ENCODE peak calls at places on chromosomes 11 and 22, in four cellular contexts. One of them, this sample, is unnamed.

GRCh38 chr22:37454857-37455686 is 27.8 kb upstream of the ELFN2 start:
- DNase-seq in ovary: no peak
- DNase-seq in transverse colon: no peak
- DNase-seq in upper lobe of left lung: no peak
- DNase-seq in this sample: no peak

GRCh38 chr11:134746609-134747008 is 334.6 kb upstream of the B3GAT1 start:
- DNase-seq in upper lobe of left lung: no peak
- DNase-seq in transverse colon: no peak
- DNase-seq in ovary: no peak
- DNase-seq in this sample: no peak

GRCh38 chr22:45672564-45673481 is 1.2 kb downstream of the ATXN10 start:
- DNase-seq in ovary: no peak
- DNase-seq in upper lobe of left lung: no peak
- DNase-seq in transverse colon: no peak
- DNase-seq in this sample: no peak

GRCh38 chr11:46728659-46729040 is 9.6 kb downstream of the F2 start:
- DNase-seq in ovary: peak; percentile 17
- DNase-seq in upper lobe of left lung: no peak
- DNase-seq in transverse colon: no peak
- DNase-seq in this sample: no peak

GRCh38 chr11:130246719-130247118 is 68.0 kb downstream of the ZBTB44 start:
- DNase-seq in ovary: no peak
- DNase-seq in transverse colon: no peak
- DNase-seq in upper lobe of left lung: no peak
- DNase-seq in this sample: no peak

GRCh38 chr11:70913715-70914231 is 338.6 kb downstream of the SHANK2 start:
- DNase-seq in upper lobe of left lung: peak; percentile 52
- DNase-seq in transverse colon: peak; percentile 40
- DNase-seq in ovary: no peak
- DNase-seq in this sample: no peak

GRCh38 chr11:19767691-19768151 is 55.1 kb downstream of the NAV2 start:
- DNase-seq in transverse colon: no peak
- DNase-seq in upper lobe of left lung: no peak
- DNase-seq in ovary: no peak
- DNase-seq in this sample: no peak

GRCh38 chr11:35236667-35237003 is 97.7 kb downstream of the CD44 start:
- DNase-seq in upper lobe of left lung: no peak
- DNase-seq in transverse colon: no peak
- DNase-seq in ovary: no peak
- DNase-seq in this sample: no peak

GRCh38 chr11:130418756-130419155 is 9.7 kb downstream of the ADAMTS8 start:
- DNase-seq in transverse colon: no peak
- DNase-seq in ovary: no peak
- DNase-seq in upper lobe of left lung: peak; percentile 52
- DNase-seq in this sample: no peak

GRCh38 chr11:134559617-134559992 is 147.6 kb upstream of the B3GAT1 start:
- DNase-seq in upper lobe of left lung: no peak
- DNase-seq in transverse colon: no peak
- DNase-seq in ovary: no peak
- DNase-seq in this sample: peak; percentile 78

GRCh38 chr11:11076276-11076675 is 218.4 kb upstream of the ZBED5 start:
- DNase-seq in transverse colon: no peak
- DNase-seq in ovary: no peak
- DNase-seq in upper lobe of left lung: no peak
- DNase-seq in this sample: no peak
- TF ChIP-seq EP300 in transverse colon: no peak
- TF ChIP-seq EP300 in ovary: no peak
- TF ChIP-seq EP300 in upper lobe of left lung: no peak
- TF ChIP-seq EP300 in this sample: no peak

DNA sequence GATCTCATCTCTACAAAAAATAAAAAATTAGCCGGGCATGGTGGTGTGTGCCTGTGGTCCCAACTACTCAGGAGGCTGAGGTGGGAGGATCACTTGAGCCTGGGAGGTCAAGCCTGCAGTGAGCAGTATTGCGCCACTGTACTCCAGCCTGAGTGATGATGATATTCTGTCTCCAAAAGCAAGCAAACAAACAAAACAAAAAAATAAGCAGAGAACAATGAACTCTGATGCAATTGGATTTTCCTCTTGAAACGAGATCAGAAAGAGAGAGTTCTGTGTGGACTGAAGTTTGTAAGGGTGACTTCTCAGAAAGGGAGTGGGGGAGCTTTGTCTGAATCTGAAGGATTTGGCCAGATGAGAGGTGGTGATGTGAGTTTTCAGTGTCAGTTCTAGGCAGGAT is 6.0 kb upstream of the TMEM123 start:
- DNase-seq in ovary: no peak
- DNase-seq in transverse colon: no peak
- DNase-seq in upper lobe of left lung: no peak
- DNase-seq in this sample: no peak
- H3K27ac ChIP-seq in ovary: no peak overlapping the region
- H3K27ac ChIP-seq in transverse colon: no peak overlapping the region
- H3K27ac ChIP-seq in upper lobe of left lung: no peak overlapping the region
- H3K27ac ChIP-seq in this sample: no peak overlapping the region

DNA sequence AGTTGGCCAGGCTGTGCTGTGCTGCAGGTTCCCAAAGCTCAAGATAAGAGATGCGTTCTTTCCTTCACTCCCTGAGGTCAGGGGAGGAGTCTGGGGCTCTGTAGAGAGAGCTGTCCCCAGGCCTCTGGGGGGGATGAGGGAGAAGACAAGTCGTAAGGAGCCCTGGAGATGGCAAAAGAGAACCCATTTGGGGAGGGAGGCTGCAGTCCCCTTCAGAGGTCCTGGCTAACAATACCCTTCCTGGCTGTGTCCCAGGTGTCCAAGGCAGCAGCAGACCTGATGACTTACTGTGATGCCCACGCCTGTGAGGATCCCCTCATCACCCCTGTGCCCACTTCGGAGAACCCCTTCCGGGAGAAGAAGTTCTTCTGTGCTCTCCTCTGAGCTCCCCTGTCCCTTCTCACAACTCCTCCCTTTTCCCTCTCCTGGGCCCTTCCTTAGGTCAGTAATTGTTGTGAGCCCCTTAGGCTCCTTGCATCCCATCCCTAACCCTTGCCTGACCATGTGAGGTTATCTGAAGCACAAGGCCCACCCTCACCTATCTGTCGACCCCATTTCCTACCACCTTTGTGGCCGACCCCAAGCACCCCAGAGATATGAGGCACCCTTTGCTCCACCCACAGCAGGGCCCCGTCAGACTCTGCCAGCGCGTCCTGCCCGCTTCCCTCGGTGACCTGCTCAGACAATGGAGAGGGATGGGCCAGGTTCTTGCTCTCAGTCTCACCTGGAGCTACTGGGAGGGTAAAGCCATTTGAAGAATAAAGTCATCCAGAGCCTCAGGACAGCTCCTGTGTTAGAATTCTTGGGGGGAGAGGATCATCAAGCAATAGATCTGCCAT is 1.2 kb downstream of the GNG3 start:
- DNase-seq in transverse colon: peak; percentile 54
- DNase-seq in ovary: peak; percentile 61
- DNase-seq in upper lobe of left lung: no peak
- DNase-seq in this sample: no peak
- H3K36me3 ChIP-seq in transverse colon: no peaks in the 10 kb centered on the region
- H3K36me3 ChIP-seq in ovary: no peaks in the 10 kb centered on the region
- H3K36me3 ChIP-seq in upper lobe of left lung: peaks cover 27% of the 10 kb centered on the region
- H3K36me3 ChIP-seq in this sample: peaks cover 30% of the 10 kb centered on the region

GRCh38 chr11:13068211-13068610 is 59.1 kb downstream of the RASSF10 start:
- DNase-seq in upper lobe of left lung: no peak
- DNase-seq in transverse colon: no peak
- DNase-seq in ovary: no peak
- DNase-seq in this sample: no peak

GRCh38 chr11:13076961-13077360 is 67.8 kb downstream of the RASSF10 start:
- DNase-seq in transverse colon: no peak
- DNase-seq in ovary: no peak
- DNase-seq in upper lobe of left lung: no peak
- DNase-seq in this sample: no peak

GRCh38 chr11:13074714-13075464 is 65.8 kb downstream of the RASSF10 start:
- DNase-seq in ovary: no peak
- DNase-seq in upper lobe of left lung: no peak
- DNase-seq in transverse colon: no peak
- DNase-seq in this sample: no peak

DNA sequence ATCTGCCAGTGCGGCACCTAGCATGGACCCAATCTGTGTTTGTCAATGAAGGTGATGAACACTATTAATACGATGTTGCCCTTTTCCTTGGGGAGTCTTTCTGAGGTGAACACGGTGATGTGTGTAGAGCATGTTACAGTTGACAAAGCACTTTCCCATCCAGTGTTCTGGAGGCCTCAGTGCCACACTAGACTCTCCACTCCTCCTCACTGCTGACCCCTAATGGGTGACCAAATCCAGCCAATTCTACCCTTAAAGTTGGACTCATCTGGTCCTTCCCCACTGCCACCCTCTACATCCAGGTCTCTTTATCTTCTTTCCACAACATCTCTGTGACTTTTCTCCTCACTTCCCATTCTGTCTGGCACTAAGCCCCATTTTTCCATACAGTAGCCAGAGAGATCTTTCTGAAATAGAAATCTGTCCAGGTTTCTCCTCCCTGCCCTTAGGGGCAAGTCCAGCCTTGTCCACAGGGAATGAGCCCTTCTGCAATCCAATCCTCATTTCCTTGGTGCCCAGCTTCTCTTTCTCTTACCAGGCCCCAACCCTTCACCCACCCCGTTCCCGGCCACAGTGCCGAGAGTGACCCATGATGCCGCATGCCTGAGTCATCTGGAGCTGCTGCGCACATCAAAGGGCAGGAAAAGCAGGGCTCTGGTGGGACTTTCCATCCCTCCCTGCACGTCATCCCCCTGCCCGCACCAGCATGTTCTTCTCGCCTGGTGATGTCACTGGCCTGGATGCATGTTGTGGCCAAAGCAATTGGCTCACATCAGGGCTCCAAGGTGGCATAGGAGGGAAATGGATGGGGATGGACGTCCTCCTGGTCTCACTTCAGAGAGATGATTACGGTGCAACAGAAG is 64.2 kb downstream of the RASSF10 start:
- DNase-seq in transverse colon: no peak
- DNase-seq in ovary: no peak
- DNase-seq in upper lobe of left lung: peak; percentile 30
- DNase-seq in this sample: no peak
- TF ChIP-seq EP300 in transverse colon: no peak
- TF ChIP-seq EP300 in ovary: no peak
- TF ChIP-seq EP300 in upper lobe of left lung: no peak
- TF ChIP-seq EP300 in this sample: no peak

GRCh38 chr11:72037554-72038311 is 39.0 kb downstream of the IL18BP start:
- DNase-seq in upper lobe of left lung: no peak
- DNase-seq in ovary: no peak
- DNase-seq in transverse colon: no peak
- DNase-seq in this sample: peak; percentile 50
- H3K27ac ChIP-seq in upper lobe of left lung: peak overlapping the region; percentile 98
- H3K27ac ChIP-seq in ovary: peak overlapping the region; percentile 99
- H3K27ac ChIP-seq in transverse colon: peak overlapping the region; percentile 96
- H3K27ac ChIP-seq in this sample: peak overlapping the region; percentile 95

DNA sequence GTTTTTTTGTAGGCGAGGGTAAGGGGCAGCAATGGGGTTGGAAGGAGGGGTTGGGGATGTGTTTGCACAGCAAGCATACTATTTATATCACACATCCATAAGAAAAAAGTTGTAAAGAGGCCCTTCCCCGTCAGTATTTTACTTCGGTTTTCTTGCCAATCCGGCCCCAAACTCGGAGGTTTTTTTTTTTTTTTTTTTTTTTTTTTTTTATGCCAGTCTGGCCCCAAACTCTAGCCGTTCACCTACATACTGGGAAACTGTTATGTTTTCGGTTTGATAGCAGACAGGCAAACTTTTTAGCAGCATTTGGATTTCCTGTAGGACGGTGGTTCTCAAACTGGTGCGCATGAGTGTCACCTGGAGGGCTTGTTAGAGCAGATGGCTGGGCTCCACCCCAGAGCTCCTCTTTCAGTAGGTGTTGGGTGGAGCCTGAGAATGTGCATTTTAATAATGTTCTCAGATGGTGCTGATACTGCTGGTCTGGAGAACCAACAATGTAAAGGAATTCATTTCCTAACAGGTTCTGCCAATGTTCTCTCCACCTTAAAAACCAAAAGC is 76.5 kb upstream of the ZBED5 start:
- DNase-seq in transverse colon: peak; percentile 46
- DNase-seq in upper lobe of left lung: no peak
- DNase-seq in ovary: no peak
- DNase-seq in this sample: no peak
- H3K36me3 ChIP-seq in transverse colon: no peaks in the 10 kb centered on the region
- H3K36me3 ChIP-seq in upper lobe of left lung: no peaks in the 10 kb centered on the region
- H3K36me3 ChIP-seq in ovary: no peaks in the 10 kb centered on the region
- H3K36me3 ChIP-seq in this sample: no peaks in the 10 kb centered on the region

DNA sequence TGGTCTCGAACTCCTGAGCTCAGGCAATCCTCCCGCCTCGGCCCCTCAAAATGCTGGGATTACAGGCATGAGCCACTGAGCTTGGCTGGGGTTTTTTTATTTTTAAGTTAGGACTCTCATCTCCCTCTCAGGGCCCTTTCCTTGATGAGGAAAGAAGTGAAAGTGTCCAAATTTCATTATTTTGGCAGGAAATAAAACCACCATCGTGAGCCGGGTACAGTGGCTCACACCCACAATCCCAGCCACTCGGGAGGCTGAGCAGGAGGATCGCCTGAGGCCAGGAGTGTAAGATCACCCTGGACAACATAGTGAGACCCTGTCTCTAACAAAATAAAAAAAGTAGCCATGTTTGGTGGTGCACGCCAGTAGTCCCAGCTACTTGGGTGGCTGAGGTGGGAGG is 99.4 kb downstream of the FBXO7 start:
- DNase-seq in ovary: no peak
- DNase-seq in upper lobe of left lung: no peak
- DNase-seq in transverse colon: no peak
- DNase-seq in this sample: peak; percentile 60
- TF ChIP-seq EP300 in ovary: no peak
- TF ChIP-seq EP300 in upper lobe of left lung: no peak
- TF ChIP-seq EP300 in transverse colon: no peak
- TF ChIP-seq EP300 in this sample: no peak

DNA sequence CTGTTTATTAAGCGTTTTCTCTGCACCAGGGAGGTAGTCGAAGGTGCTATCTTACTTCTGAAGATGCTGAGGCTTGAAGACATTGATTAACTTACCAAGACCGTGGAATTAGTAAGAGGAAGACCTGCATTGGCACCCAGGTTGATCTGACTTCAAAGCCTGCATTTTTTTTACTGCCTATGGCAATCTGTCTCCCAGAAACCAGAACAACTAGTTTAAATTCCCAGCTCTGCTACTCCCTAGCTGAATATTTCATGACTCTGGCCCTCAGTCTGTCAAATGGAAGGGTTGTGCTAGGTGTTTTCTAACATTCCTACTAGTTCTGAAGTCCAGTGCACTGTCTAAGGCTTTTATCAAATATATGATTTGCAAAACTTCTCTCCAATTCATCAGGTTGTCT is 52.0 kb upstream of the GRAMD1B start:
- DNase-seq in upper lobe of left lung: no peak
- DNase-seq in ovary: no peak
- DNase-seq in transverse colon: no peak
- DNase-seq in this sample: no peak
- H3K27ac ChIP-seq in upper lobe of left lung: no peak overlapping the region
- H3K27ac ChIP-seq in ovary: no peak overlapping the region
- H3K27ac ChIP-seq in transverse colon: no peak overlapping the region
- H3K27ac ChIP-seq in this sample: no peak overlapping the region

GRCh38 chr11:74925281-74925680 is 23.6 kb downstream of the XRRA1 start:
- DNase-seq in ovary: no peak
- DNase-seq in upper lobe of left lung: no peak
- DNase-seq in transverse colon: no peak
- DNase-seq in this sample: no peak
- H3K36me3 ChIP-seq in ovary: no peaks in the 10 kb centered on the region
- H3K36me3 ChIP-seq in upper lobe of left lung: peaks cover 5% of the 10 kb centered on the region
- H3K36me3 ChIP-seq in transverse colon: no peaks in the 10 kb centered on the region
- H3K36me3 ChIP-seq in this sample: peaks cover 23% of the 10 kb centered on the region